ENCODE peak calls at places on chromosomes 7 and 10, in eight cellular contexts. Q is CD4-positive, alpha-beta T cell; W is cardiac muscle cell; H is astrocyte of the spinal cord; P is A549; I is IMR-90; U is left lung; B is Calu3. L is an unnamed sample.

GRCh38 chr10:61142987-61143386 is 199.0 kb upstream of the RHOBTB1 start:
- DNase-seq in Q (no peak), W (no peak), H (no peak), P (no peak), I (no peak), U (no peak), B (no peak), L (no peak)

GRCh38 chr10:114404171-114405010 is at the start of gene AFAP1L2:
- DNase-seq in Q (no peak), W (peak; percentile 39), H (no peak), P (peak; percentile 65), I (no peak), U (peak; percentile 77), B (no peak), L (no peak)

GRCh38 chr10:98340946-98341345 is 73.0 kb upstream of the LOXL4 start:
- DNase-seq in Q (no peak), W (peak; percentile 49), H (no peak), P (no peak), I (peak; percentile 38), U (no peak), B (no peak), L (no peak)

GRCh38 chr7:27118580-27118979 is 12.0 kb downstream of the HOXA4 start:
- DNase-seq in Q (no peak), W (no peak), H (no peak), P (no peak), I (no peak), U (no peak), B (no peak), L (no peak)

GRCh38 chr10:130587718-130588117 is 451.5 kb downstream of the GLRX3 start:
- DNase-seq in Q (no peak), W (no peak), H (no peak), P (no peak), I (no peak), U (no peak), B (no peak), L (no peak)

GRCh38 chr10:96346295-96346694 is 12.5 kb downstream of the OPALIN start:
- DNase-seq in Q (no peak), W (no peak), H (no peak), P (no peak), I (no peak), U (no peak), B (no peak), L (no peak)

GRCh38 chr7:3095046-3095445 is 51.4 kb upstream of the CARD11 start:
- DNase-seq in Q (peak; percentile 23), W (no peak), H (no peak), P (no peak), I (no peak), U (no peak), B (no peak), L (no peak)

GRCh38 chr7:34165927-34166550 is 260.7 kb downstream of the BMPER start:
- DNase-seq in Q (no peak), W (peak; percentile 66), H (peak; percentile 46), P (peak; percentile 30), I (peak; percentile 60), U (no peak), B (peak; percentile 22), L (no peak)

GRCh38 chr7:17659126-17659525 is 281.2 kb downstream of the SNX13 start:
- DNase-seq in Q (no peak), W (no peak), H (no peak), P (no peak), I (no peak), U (no peak), B (no peak), L (no peak)

GRCh38 chr10:8056891-8057331 is 2.4 kb downstream of the GATA3 start:
- DNase-seq in Q (no peak), W (no peak), H (no peak), P (no peak), I (no peak), U (no peak), B (no peak), L (no peak)

GRCh38 chr10:97683556-97684357 is 3.3 kb downstream of the AVPI1 start:
- DNase-seq in Q (no peak), W (peak; percentile 50), H (peak; percentile 45), P (peak; percentile 47), I (peak; percentile 70), U (no peak), B (peak; percentile 20), L (no peak)

GRCh38 chr10:88769384-88769783 is 9.6 kb downstream of the LIPN start:
- DNase-seq in Q (no peak), W (no peak), H (no peak), P (no peak), I (no peak), U (no peak), B (no peak), L (no peak)

GRCh38 chr7:26061340-26062239 is 90.4 kb upstream of the NFE2L3 start:
- DNase-seq in Q (peak; percentile 60), W (peak; percentile 55), H (peak; percentile 23), P (peak; percentile 68), I (peak; percentile 7), U (no peak), B (peak; percentile 91), L (no peak)

GRCh38 chr10:111511751-111512150 is 434.9 kb downstream of the ADRA2A start:
- DNase-seq in Q (no peak), W (no peak), H (no peak), P (no peak), I (no peak), U (no peak), B (no peak), L (no peak)

GRCh38 chr10:104254493-104255243 is at the start of gene GSTO1:
- DNase-seq in Q (peak; percentile 33), W (peak; percentile 82), H (peak; percentile 59), P (peak; percentile 79), I (peak; percentile 76), U (peak; percentile 96), B (peak; percentile 56), L (no peak)

GRCh38 chr10:42640610-42641229 is 2.4 kb upstream of the ZNF33B start:
- DNase-seq in Q (no peak), W (no peak), H (no peak), P (no peak), I (no peak), U (no peak), B (peak; percentile 77), L (no peak)

GRCh38 chr10:95266674-95267095 is 24.1 kb downstream of the PDLIM1 start:
- DNase-seq in Q (no peak), W (peak; percentile 90), H (peak; percentile 90), P (peak; percentile 89), I (peak; percentile 88), U (no peak), B (peak; percentile 34), L (no peak)

GRCh38 chr10:131638481-131639278 is 262.1 kb upstream of the PPP2R2D start:
- DNase-seq in Q (no peak), W (no peak), H (no peak), P (no peak), I (no peak), U (no peak), B (no peak), L (no peak)

GRCh38 chr10:42734537-42734936 is 48.1 kb upstream of the BMS1 start:
- DNase-seq in Q (no peak), W (no peak), H (no peak), P (no peak), I (no peak), U (no peak), B (peak; percentile 13), L (no peak)

GRCh38 chr7:97166308-97166707 is 48.8 kb downstream of the SDHAF3 start:
- DNase-seq in Q (no peak), W (no peak), H (no peak), P (no peak), I (no peak), U (no peak), B (no peak), L (no peak)

GRCh38 chr7:27346531-27347260 is 104.1 kb downstream of the EVX1 start:
- DNase-seq in Q (no peak), W (peak; percentile 80), H (peak; percentile 72), P (peak; percentile 82), I (peak; percentile 84), U (no peak), B (peak; percentile 91), L (no peak)

GRCh38 chr10:5565671-5566581 is 41.2 kb downstream of the CALML3 start:
- DNase-seq in Q (no peak), W (peak; percentile 15), H (no peak), P (no peak), I (peak; percentile 84), U (no peak), B (no peak), L (no peak)

GRCh38 chr10:48604408-48605263 is at the start of gene ARHGAP22:
- DNase-seq in Q (no peak), W (peak; percentile 43), H (peak; percentile 52), P (peak; percentile 73), I (peak; percentile 29), U (peak; percentile 90), B (peak; percentile 27), L (no peak)

GRCh38 chr7:134058980-134059379 is 68.2 kb upstream of the LRGUK start:
- DNase-seq in Q (no peak), W (peak; percentile 19), H (peak; percentile 3), P (no peak), I (peak; percentile 18), U (no peak), B (no peak), L (no peak)

GRCh38 chr10:77030408-77030717 is 607.2 kb downstream of the KCNMA1 start:
- DNase-seq in Q (no peak), W (no peak), H (no peak), P (no peak), I (no peak), U (no peak), B (no peak), L (no peak)

DNA sequence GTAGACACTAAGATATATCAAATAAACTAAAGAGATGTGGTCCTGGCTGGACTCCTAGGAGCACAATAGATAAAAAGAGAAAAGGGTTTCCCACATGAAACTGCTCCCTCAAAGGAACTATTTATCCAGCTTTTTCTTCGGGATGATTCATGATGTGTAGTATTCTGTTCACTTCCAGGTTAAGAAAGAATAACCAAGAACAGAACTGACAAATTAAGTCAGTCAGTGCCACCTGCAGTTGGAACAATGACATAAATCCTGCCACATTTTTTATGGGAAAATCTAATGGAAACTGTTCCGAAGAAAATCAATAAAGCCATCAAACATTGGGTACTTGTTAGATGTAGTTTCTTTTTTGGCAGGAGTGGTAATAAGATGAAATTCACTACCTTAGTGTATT is 87.1 kb downstream of the POLR1F start:
- DNase-seq in Q (no peak), W (no peak), H (peak; percentile 58), P (no peak), I (peak; percentile 0), U (no peak), B (no peak), L (no peak)
- TF ChIP-seq CTCF in Q (no peak), W (no peak), H (peak; percentile 11), P (no peak), I (no peak), U (no peak), B (peak; percentile 12), L (no peak)

GRCh38 chr7:38881015-38881414 is 28.0 kb downstream of the VPS41 start:
- DNase-seq in Q (no peak), W (no peak), H (no peak), P (no peak), I (no peak), U (no peak), B (no peak), L (no peak)
- TF ChIP-seq CTCF in Q (no peak), W (no peak), H (no peak), P (no peak), I (no peak), U (no peak), B (no peak), L (no peak)

GRCh38 chr7:20197837-20198236 is 19.3 kb downstream of the MACC1 start:
- DNase-seq in Q (no peak), W (no peak), H (no peak), P (no peak), I (no peak), U (no peak), B (peak; percentile 39), L (no peak)
- TF ChIP-seq CTCF in Q (no peak), W (peak; percentile 29), H (peak; percentile 34), P (no peak), I (peak; percentile 19), U (peak; percentile 16), B (peak; percentile 65), L (no peak)

GRCh38 chr7:44103941-44104879 is at the start of gene AEBP1:
- DNase-seq in Q (no peak), W (peak; percentile 50), H (peak; percentile 30), P (no peak), I (no peak), U (no peak), B (no peak), L (no peak)
- TF ChIP-seq CTCF in Q (no peak), W (no peak), H (no peak), P (no peak), I (no peak), U (no peak), B (no peak), L (no peak)